ENCODE peak calls at places on chromosome 5, in nine cellular contexts. Y is progenitor cell of endocrine pancreas; I is type B pancreatic cell; E is CD4-positive, alpha-beta T cell; U is H9; M is activated B cell treated with CpG ODN at 0.5 μM for 24 hours; F is left lung; V is heart left ventricle; J is BE2C. Q is an unnamed sample.
A peak's percentile ranks its signal among the peaks of the same experiment; 100 is the strongest.

GRCh38 chr5:83831834-83832233 is 111.2 kb upstream of the HAPLN1 start:
- DNase-seq in M (no peak), U (no peak), Y (no peak), I (no peak), F (no peak), J (no peak), E (no peak), V (no peak), Q (no peak)

GRCh38 chr5:103224894-103225246 is 33.7 kb upstream of the MACIR start:
- DNase-seq in J (no peak), I (no peak), M (no peak), E (no peak), U (no peak), F (no peak), Y (no peak), V (no peak), Q (no peak)

GRCh38 chr5:134503088-134503936 is 22.2 kb upstream of the JADE2 start:
- DNase-seq in Y (no peak), F (peak; percentile 76), E (peak; percentile 54), J (peak; percentile 52), U (peak; percentile 78), V (peak; percentile 87), M (no peak), I (no peak), Q (peak; percentile 57)

GRCh38 chr5:96254980-96255681 is 177.9 kb downstream of the PCSK1 start:
- DNase-seq in E (no peak), V (no peak), J (no peak), M (no peak), Y (no peak), F (no peak), I (no peak), U (no peak), Q (no peak)

GRCh38 chr5:137470111-137470920 is 28.8 kb downstream of the SPOCK1 start:
- DNase-seq in I (no peak), F (no peak), Y (no peak), V (no peak), E (no peak), M (no peak), J (no peak), U (no peak), Q (no peak)

GRCh38 chr5:107878676-107879075 is 207.9 kb upstream of the EFNA5 start:
- DNase-seq in V (no peak), I (no peak), E (no peak), J (peak; percentile 39), M (no peak), U (no peak), Y (no peak), F (no peak), Q (no peak)

GRCh38 chr5:168916266-168916665 is 337.1 kb upstream of the PANK3 start:
- DNase-seq in J (peak; percentile 80), U (peak; percentile 76), V (no peak), Y (no peak), E (no peak), I (no peak), M (no peak), F (peak; percentile 38), Q (no peak)

GRCh38 chr5:82351754-82352145 is 73.6 kb upstream of the RPS23 start:
- DNase-seq in J (no peak), V (no peak), F (no peak), I (no peak), U (no peak), E (no peak), M (no peak), Y (no peak), Q (no peak)

GRCh38 chr5:139419226-139419625 is 15.3 kb upstream of the SPATA24 start:
- DNase-seq in E (no peak), Y (no peak), I (no peak), V (no peak), J (no peak), U (no peak), M (no peak), F (no peak), Q (no peak)

GRCh38 chr5:144142826-144143167 is 27.7 kb downstream of the YIPF5 start:
- DNase-seq in I (no peak), M (no peak), F (no peak), Y (no peak), E (no peak), U (no peak), J (no peak), V (no peak), Q (no peak)

GRCh38 chr5:1751864-1752822 is 47.5 kb downstream of the MRPL36 start:
- DNase-seq in Y (no peak), M (no peak), J (no peak), I (peak; percentile 10), V (peak; percentile 29), E (no peak), F (peak; percentile 19), U (peak; percentile 20), Q (peak; percentile 27)

GRCh38 chr5:107400328-107400727 is 270.4 kb downstream of the EFNA5 start:
- DNase-seq in M (no peak), I (no peak), J (no peak), Y (no peak), U (no peak), E (no peak), V (no peak), F (no peak), Q (no peak)

GRCh38 chr5:1182633-1183423 is 18.6 kb upstream of the SLC6A19 start:
- DNase-seq in V (peak; percentile 53), F (peak; percentile 22), Y (peak; percentile 35), M (no peak), J (peak; percentile 13), U (no peak), E (no peak), I (no peak), Q (no peak)

GRCh38 chr5:10324519-10325370 is 17.0 kb upstream of the CMBL start:
- DNase-seq in V (no peak), U (peak; percentile 9), M (no peak), Y (no peak), I (no peak), F (no peak), J (no peak), E (no peak), Q (no peak)

GRCh38 chr5:157451806-157452205 is 8.2 kb upstream of the NIPAL4 start:
- DNase-seq in J (no peak), Y (no peak), E (no peak), F (no peak), M (no peak), I (no peak), V (no peak), U (peak; percentile 28), Q (no peak)

GRCh38 chr5:84032404-84032803 is 311.7 kb upstream of the HAPLN1 start:
- DNase-seq in E (no peak), F (no peak), I (no peak), V (no peak), U (no peak), M (no peak), Y (no peak), J (no peak), Q (no peak)

GRCh38 chr5:2014058-2014610 is 131.4 kb upstream of the IRX4 start:
- DNase-seq in E (no peak), U (no peak), I (no peak), V (no peak), J (no peak), M (no peak), Y (no peak), F (no peak), Q (no peak)

GRCh38 chr5:42148813-42149212 is 223.7 kb downstream of the FBXO4 start:
- DNase-seq in I (no peak), J (no peak), E (no peak), Y (no peak), F (no peak), V (no peak), M (no peak), U (no peak), Q (no peak)

GRCh38 chr5:42143361-42143760 is 218.3 kb downstream of the FBXO4 start:
- DNase-seq in Y (no peak), M (no peak), V (no peak), F (no peak), U (no peak), I (no peak), J (no peak), E (no peak), Q (no peak)
- TF ChIP-seq CTCF in Y (no peak), M (no peak), V (no peak), F (no peak), U (no peak), I (no peak), J (no peak), E (no peak), Q (no peak)

GRCh38 chr5:41071975-41072374 is 833 bp upstream of the MROH2B start:
- DNase-seq in U (no peak), F (no peak), V (no peak), E (no peak), J (no peak), I (no peak), Y (no peak), M (no peak), Q (no peak)
- TF ChIP-seq CTCF in U (no peak), F (no peak), V (no peak), E (no peak), J (no peak), I (no peak), Y (no peak), M (no peak), Q (no peak)

GRCh38 chr5:167837127-167837526 is 454.3 kb upstream of the WWC1 start:
- DNase-seq in I (no peak), V (no peak), Y (no peak), E (no peak), M (no peak), J (no peak), U (no peak), F (no peak), Q (no peak)

GRCh38 chr5:167839065-167839464 is 452.4 kb upstream of the WWC1 start:
- DNase-seq in V (no peak), U (no peak), I (no peak), E (no peak), M (no peak), F (no peak), J (no peak), Y (no peak), Q (no peak)

GRCh38 chr5:167845952-167846351 is 445.5 kb upstream of the WWC1 start:
- DNase-seq in U (no peak), E (no peak), M (no peak), Y (no peak), J (no peak), F (no peak), I (no peak), V (no peak), Q (no peak)

GRCh38 chr5:167844173-167844572 is 447.3 kb upstream of the WWC1 start:
- DNase-seq in Y (no peak), U (no peak), M (no peak), E (no peak), F (no peak), I (no peak), V (no peak), J (no peak), Q (no peak)

GRCh38 chr5:167840736-167841135 is 450.7 kb upstream of the WWC1 start:
- DNase-seq in J (no peak), F (no peak), V (no peak), Y (no peak), I (no peak), U (no peak), E (no peak), M (no peak), Q (no peak)
- TF ChIP-seq CTCF in J (no peak), F (no peak), V (no peak), Y (no peak), I (no peak), U (no peak), E (no peak), M (no peak), Q (no peak)

DNA sequence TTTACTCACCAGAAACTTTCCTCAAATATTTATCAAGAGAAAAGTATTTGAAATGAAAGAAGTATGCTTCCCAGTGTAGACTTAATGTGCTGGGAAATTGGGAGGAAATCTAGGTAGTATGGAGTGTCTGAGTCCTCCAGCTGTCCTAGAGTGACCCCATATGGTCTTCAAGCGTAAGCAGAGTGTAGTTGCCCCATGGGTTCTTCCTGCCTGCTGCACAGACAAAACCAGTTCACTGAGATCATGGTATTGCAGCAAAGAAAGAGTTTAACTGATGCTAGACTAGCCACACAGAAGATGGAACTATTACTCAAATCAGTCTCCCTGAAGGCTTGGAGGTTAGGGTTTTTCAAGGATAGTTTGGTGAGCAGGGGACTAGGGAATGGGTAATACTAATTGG is 114.9 kb upstream of the PRLR start:
- DNase-seq in U (no peak), I (no peak), E (no peak), M (no peak), J (no peak), Y (no peak), F (no peak), V (no peak), Q (no peak)
- TF ChIP-seq CTCF in U (peak; percentile 59), I (peak; percentile 42), E (no peak), M (no peak), J (no peak), Y (no peak), F (no peak), V (no peak), Q (no peak)